ENCODE peak calls at places on chromosomes 6 and 20, in seven cellular contexts. One of them, this sample, is unnamed.

GRCh38 chr6:25959890-25960531 is 2.6 kb upstream of the TRIM38 start:
- DNase-seq in astrocyte of the cerebellum: no peak
- DNase-seq in heart left ventricle: no peak
- DNase-seq in heart right ventricle: no peak
- DNase-seq in GM23248: peak; percentile 59
- DNase-seq in hepatocyte: no peak
- DNase-seq in CD8-positive, alpha-beta memory T cell: no peak
- DNase-seq in this sample: no peak

GRCh38 chr20:52201395-52201794 is 9.8 kb upstream of the ZFP64 start:
- DNase-seq in astrocyte of the cerebellum: no peak
- DNase-seq in heart left ventricle: no peak
- DNase-seq in heart right ventricle: no peak
- DNase-seq in GM23248: no peak
- DNase-seq in hepatocyte: no peak
- DNase-seq in CD8-positive, alpha-beta memory T cell: no peak
- DNase-seq in this sample: no peak

GRCh38 chr6:39824030-39824926 is 32.1 kb downstream of the DAAM2 start:
- DNase-seq in astrocyte of the cerebellum: no peak
- DNase-seq in heart left ventricle: peak; percentile 36
- DNase-seq in heart right ventricle: no peak
- DNase-seq in GM23248: no peak
- DNase-seq in hepatocyte: no peak
- DNase-seq in CD8-positive, alpha-beta memory T cell: no peak
- DNase-seq in this sample: peak; percentile 79

GRCh38 chr6:5208039-5208438 is 52.7 kb downstream of the LYRM4 start:
- DNase-seq in astrocyte of the cerebellum: no peak
- DNase-seq in heart left ventricle: no peak
- DNase-seq in heart right ventricle: no peak
- DNase-seq in GM23248: peak; percentile 56
- DNase-seq in hepatocyte: no peak
- DNase-seq in CD8-positive, alpha-beta memory T cell: no peak
- DNase-seq in this sample: no peak

GRCh38 chr6:159761135-159761872 is 541 bp upstream of the ACAT2 start:
- DNase-seq in astrocyte of the cerebellum: no peak
- DNase-seq in heart left ventricle: peak; percentile 33
- DNase-seq in heart right ventricle: peak; percentile 15
- DNase-seq in GM23248: peak; percentile 61
- DNase-seq in hepatocyte: peak; percentile 49
- DNase-seq in CD8-positive, alpha-beta memory T cell: no peak
- DNase-seq in this sample: peak; percentile 79

GRCh38 chr6:167091149-167092107 is 31.5 kb upstream of the CCR6 start:
- DNase-seq in astrocyte of the cerebellum: no peak
- DNase-seq in heart left ventricle: peak; percentile 33
- DNase-seq in heart right ventricle: no peak
- DNase-seq in GM23248: no peak
- DNase-seq in hepatocyte: no peak
- DNase-seq in CD8-positive, alpha-beta memory T cell: no peak
- DNase-seq in this sample: no peak

GRCh38 chr6:102732908-102733307 is 1339.4 kb downstream of the GRIK2 start:
- DNase-seq in astrocyte of the cerebellum: no peak
- DNase-seq in heart left ventricle: no peak
- DNase-seq in heart right ventricle: no peak
- DNase-seq in GM23248: peak; percentile 42
- DNase-seq in hepatocyte: no peak
- DNase-seq in CD8-positive, alpha-beta memory T cell: no peak
- DNase-seq in this sample: no peak

GRCh38 chr6:835476-836160 is 142.7 kb upstream of the EXOC2 start:
- DNase-seq in astrocyte of the cerebellum: no peak
- DNase-seq in heart left ventricle: no peak
- DNase-seq in heart right ventricle: peak; percentile 12
- DNase-seq in GM23248: no peak
- DNase-seq in hepatocyte: no peak
- DNase-seq in CD8-positive, alpha-beta memory T cell: no peak
- DNase-seq in this sample: no peak

GRCh38 chr6:88422831-88423230 is 256.7 kb upstream of the CNR1 start:
- DNase-seq in astrocyte of the cerebellum: no peak
- DNase-seq in heart left ventricle: no peak
- DNase-seq in heart right ventricle: no peak
- DNase-seq in GM23248: peak; percentile 28
- DNase-seq in hepatocyte: no peak
- DNase-seq in CD8-positive, alpha-beta memory T cell: no peak
- DNase-seq in this sample: peak; percentile 63

GRCh38 chr20:46388201-46388836 is 18.1 kb downstream of the ELMO2 start:
- DNase-seq in astrocyte of the cerebellum: no peak
- DNase-seq in heart left ventricle: no peak
- DNase-seq in heart right ventricle: no peak
- DNase-seq in GM23248: no peak
- DNase-seq in hepatocyte: no peak
- DNase-seq in CD8-positive, alpha-beta memory T cell: no peak
- DNase-seq in this sample: no peak

GRCh38 chr20:35739294-35740163 is 2.5 kb downstream of the RBM39 start:
- DNase-seq in astrocyte of the cerebellum: no peak
- DNase-seq in heart left ventricle: no peak
- DNase-seq in heart right ventricle: no peak
- DNase-seq in GM23248: peak; percentile 82
- DNase-seq in hepatocyte: peak; percentile 19
- DNase-seq in CD8-positive, alpha-beta memory T cell: no peak
- DNase-seq in this sample: peak; percentile 45

DNA sequence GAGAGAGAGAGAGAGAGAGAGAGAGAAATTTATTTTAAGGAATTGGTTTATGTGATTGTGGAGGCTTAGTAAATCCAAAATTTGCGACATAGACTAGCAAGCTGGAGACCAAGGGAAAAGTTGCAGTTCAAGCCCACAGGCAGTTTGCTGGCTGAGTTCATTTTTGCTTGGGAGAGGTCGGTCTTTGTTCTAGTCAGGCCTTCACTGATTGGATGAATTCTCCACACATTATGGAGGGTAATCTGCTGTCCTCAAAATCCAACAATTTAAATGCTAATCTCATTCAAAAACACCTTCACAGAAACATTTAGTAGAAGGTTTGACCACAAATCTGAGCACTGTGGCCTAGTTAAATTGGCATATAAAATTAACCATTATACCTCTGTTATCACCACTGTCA is 439.6 kb downstream of the EPM2A start:
- DNase-seq in astrocyte of the cerebellum: no peak
- DNase-seq in heart left ventricle: no peak
- DNase-seq in heart right ventricle: no peak
- DNase-seq in GM23248: no peak
- DNase-seq in hepatocyte: no peak
- DNase-seq in CD8-positive, alpha-beta memory T cell: no peak
- DNase-seq in this sample: no peak
- H3K4me3 ChIP-seq in astrocyte of the cerebellum: no peak overlapping the region
- H3K4me3 ChIP-seq in heart left ventricle: no peak overlapping the region
- H3K4me3 ChIP-seq in heart right ventricle: no peak overlapping the region
- H3K4me3 ChIP-seq in GM23248: no peak overlapping the region
- H3K4me3 ChIP-seq in hepatocyte: no peak overlapping the region
- H3K4me3 ChIP-seq in CD8-positive, alpha-beta memory T cell: no peak overlapping the region
- H3K4me3 ChIP-seq in this sample: no peak overlapping the region

DNA sequence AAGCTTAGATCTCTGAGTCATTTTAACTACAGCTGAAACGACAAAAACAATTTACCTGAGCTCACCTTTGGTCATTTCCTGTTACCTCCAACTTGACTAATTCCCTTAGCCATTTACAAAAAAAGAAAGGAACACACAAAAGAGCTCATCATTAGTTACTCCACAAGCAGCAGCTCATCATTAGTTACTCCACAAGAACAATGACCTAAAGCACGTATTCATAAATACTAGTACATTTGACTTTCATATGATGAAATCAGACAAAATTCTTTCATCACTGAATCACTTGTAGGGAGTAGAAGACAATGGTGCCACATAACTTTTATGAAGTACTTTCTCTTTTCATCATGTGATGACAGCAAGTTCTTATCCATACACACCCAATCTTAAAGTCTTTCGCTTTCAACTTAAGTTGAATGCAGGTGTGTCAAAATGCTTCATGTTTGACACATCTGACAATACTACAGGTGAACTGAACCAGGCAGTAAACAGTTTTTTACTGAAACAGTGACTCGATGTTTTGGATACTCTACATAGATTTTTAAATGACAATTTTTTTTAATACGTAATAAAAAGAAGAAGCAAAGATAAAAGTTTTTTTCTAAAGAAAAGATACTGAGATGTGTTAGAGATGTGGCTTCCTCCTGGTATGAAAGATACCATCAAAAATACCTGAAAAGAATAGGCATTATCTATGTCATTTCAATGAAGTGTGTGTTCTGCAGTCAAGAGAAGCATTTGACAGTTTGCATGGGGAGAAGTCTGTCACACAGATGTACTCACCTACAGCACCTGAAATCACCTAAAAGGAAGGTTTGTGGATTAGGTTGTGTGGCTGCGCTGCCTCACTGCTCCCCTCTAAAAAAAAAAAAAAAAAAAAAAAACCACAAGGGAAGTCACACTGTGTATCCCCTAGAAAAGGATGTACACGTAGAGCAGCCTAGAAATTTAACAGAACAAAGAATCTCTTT is 109.1 kb downstream of the PRDM1 start:
- DNase-seq in astrocyte of the cerebellum: no peak
- DNase-seq in heart left ventricle: no peak
- DNase-seq in heart right ventricle: no peak
- DNase-seq in GM23248: peak; percentile 71
- DNase-seq in hepatocyte: no peak
- DNase-seq in CD8-positive, alpha-beta memory T cell: peak; percentile 6
- DNase-seq in this sample: no peak
- H3K4me3 ChIP-seq in astrocyte of the cerebellum: no peak overlapping the region
- H3K4me3 ChIP-seq in heart left ventricle: no peak overlapping the region
- H3K4me3 ChIP-seq in heart right ventricle: no peak overlapping the region
- H3K4me3 ChIP-seq in GM23248: no peak overlapping the region
- H3K4me3 ChIP-seq in hepatocyte: no peak overlapping the region
- H3K4me3 ChIP-seq in CD8-positive, alpha-beta memory T cell: peak overlapping the region; percentile 27
- H3K4me3 ChIP-seq in this sample: no peak overlapping the region

GRCh38 chr20:54184920-54185626 is 11.3 kb upstream of the CYP24A1 start:
- DNase-seq in astrocyte of the cerebellum: no peak
- DNase-seq in heart left ventricle: no peak
- DNase-seq in heart right ventricle: no peak
- DNase-seq in GM23248: no peak
- DNase-seq in hepatocyte: no peak
- DNase-seq in CD8-positive, alpha-beta memory T cell: no peak
- DNase-seq in this sample: no peak

GRCh38 chr20:54193817-54194216 is 14.1 kb upstream of the PFDN4 start:
- DNase-seq in astrocyte of the cerebellum: no peak
- DNase-seq in heart left ventricle: no peak
- DNase-seq in heart right ventricle: no peak
- DNase-seq in GM23248: no peak
- DNase-seq in hepatocyte: no peak
- DNase-seq in CD8-positive, alpha-beta memory T cell: no peak
- DNase-seq in this sample: no peak

GRCh38 chr20:54189630-54190029 is 15.8 kb upstream of the CYP24A1 start:
- DNase-seq in astrocyte of the cerebellum: no peak
- DNase-seq in heart left ventricle: no peak
- DNase-seq in heart right ventricle: no peak
- DNase-seq in GM23248: peak; percentile 64
- DNase-seq in hepatocyte: no peak
- DNase-seq in CD8-positive, alpha-beta memory T cell: no peak
- DNase-seq in this sample: no peak

GRCh38 chr20:54190200-54190599 is 16.4 kb upstream of the CYP24A1 start:
- DNase-seq in astrocyte of the cerebellum: no peak
- DNase-seq in heart left ventricle: no peak
- DNase-seq in heart right ventricle: no peak
- DNase-seq in GM23248: no peak
- DNase-seq in hepatocyte: no peak
- DNase-seq in CD8-positive, alpha-beta memory T cell: no peak
- DNase-seq in this sample: no peak

DNA sequence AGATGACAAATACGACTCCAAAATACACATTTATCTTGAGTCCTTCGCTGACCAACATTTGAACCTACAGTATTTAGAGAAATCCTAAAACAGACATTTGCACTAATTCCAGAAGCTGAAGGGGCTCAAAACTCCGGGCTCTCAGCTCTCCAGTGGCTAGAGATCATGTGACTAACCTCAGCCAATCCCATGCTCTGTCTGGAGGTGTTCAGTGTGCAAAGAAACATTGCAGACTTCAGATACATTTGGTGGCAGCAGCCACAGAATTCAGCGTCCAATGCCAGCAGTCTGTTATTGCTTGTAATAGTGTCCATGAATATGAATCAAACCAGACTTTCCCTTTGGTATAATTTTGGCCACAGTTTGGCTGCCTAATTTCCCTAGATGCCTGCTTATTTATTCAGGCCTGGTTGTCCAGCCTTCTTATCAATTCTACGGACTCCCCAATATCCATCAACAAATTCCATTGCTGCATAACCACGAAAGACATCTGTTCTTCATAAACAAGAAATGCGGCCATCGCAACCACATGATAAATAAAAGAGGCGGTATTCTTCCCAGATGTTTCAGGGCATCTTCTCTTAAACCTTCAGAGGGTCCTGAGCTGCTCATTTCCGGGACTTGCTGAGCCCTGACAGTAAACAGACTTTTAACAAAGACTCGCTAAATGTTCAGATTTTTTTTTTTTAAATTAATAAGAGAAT is 14.5 kb upstream of the CYP24A1 start:
- DNase-seq in astrocyte of the cerebellum: no peak
- DNase-seq in heart left ventricle: no peak
- DNase-seq in heart right ventricle: no peak
- DNase-seq in GM23248: no peak
- DNase-seq in hepatocyte: no peak
- DNase-seq in CD8-positive, alpha-beta memory T cell: no peak
- DNase-seq in this sample: no peak
- H3K4me3 ChIP-seq in astrocyte of the cerebellum: no peak overlapping the region
- H3K4me3 ChIP-seq in heart left ventricle: no peak overlapping the region
- H3K4me3 ChIP-seq in heart right ventricle: no peak overlapping the region
- H3K4me3 ChIP-seq in GM23248: no peak overlapping the region
- H3K4me3 ChIP-seq in hepatocyte: no peak overlapping the region
- H3K4me3 ChIP-seq in CD8-positive, alpha-beta memory T cell: no peak overlapping the region
- H3K4me3 ChIP-seq in this sample: no peak overlapping the region

DNA sequence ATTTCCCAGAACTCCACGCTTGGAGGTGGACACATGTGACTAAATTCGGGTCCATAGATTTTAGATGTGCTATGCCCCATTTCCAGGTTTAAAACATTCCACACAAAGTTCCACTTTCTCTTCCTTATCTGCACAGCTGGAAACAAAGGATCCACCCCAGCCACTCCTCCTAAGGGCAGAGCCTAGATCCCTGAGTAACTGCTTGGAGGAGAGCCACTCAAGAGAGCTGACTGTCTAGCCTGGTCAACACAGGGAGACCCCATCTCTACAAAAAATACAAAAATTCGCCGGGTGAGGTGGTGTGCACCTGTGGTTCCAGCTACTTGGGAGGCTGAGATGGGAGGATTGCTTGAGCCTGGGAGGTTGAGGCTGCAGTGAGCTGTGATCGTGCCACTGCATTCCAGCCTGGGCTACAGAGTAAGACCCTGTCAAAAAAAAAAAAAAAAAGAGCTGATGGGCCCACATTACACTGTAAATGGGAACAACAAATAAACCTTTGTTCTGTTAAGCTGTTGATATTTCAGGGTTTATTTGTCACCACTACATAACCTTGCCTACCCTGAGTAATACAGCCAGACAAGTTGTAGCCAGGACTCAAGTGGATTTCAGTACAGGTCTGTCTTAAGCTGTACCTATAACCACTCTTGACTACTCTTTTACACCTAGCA is 25.8 kb upstream of the SNRPC start:
- DNase-seq in astrocyte of the cerebellum: no peak
- DNase-seq in heart left ventricle: no peak
- DNase-seq in heart right ventricle: no peak
- DNase-seq in GM23248: no peak
- DNase-seq in hepatocyte: no peak
- DNase-seq in CD8-positive, alpha-beta memory T cell: no peak
- DNase-seq in this sample: no peak
- H3K4me3 ChIP-seq in astrocyte of the cerebellum: no peak overlapping the region
- H3K4me3 ChIP-seq in heart left ventricle: no peak overlapping the region
- H3K4me3 ChIP-seq in heart right ventricle: no peak overlapping the region
- H3K4me3 ChIP-seq in GM23248: no peak overlapping the region
- H3K4me3 ChIP-seq in hepatocyte: no peak overlapping the region
- H3K4me3 ChIP-seq in CD8-positive, alpha-beta memory T cell: no peak overlapping the region
- H3K4me3 ChIP-seq in this sample: no peak overlapping the region

GRCh38 chr20:8635837-8636236 is 433.1 kb upstream of the PLCB4 start:
- DNase-seq in astrocyte of the cerebellum: no peak
- DNase-seq in heart left ventricle: no peak
- DNase-seq in heart right ventricle: no peak
- DNase-seq in GM23248: no peak
- DNase-seq in hepatocyte: no peak
- DNase-seq in CD8-positive, alpha-beta memory T cell: no peak
- DNase-seq in this sample: no peak
- H3K4me3 ChIP-seq in astrocyte of the cerebellum: no peak overlapping the region
- H3K4me3 ChIP-seq in heart left ventricle: no peak overlapping the region
- H3K4me3 ChIP-seq in heart right ventricle: no peak overlapping the region
- H3K4me3 ChIP-seq in GM23248: no peak overlapping the region
- H3K4me3 ChIP-seq in hepatocyte: no peak overlapping the region
- H3K4me3 ChIP-seq in CD8-positive, alpha-beta memory T cell: no peak overlapping the region
- H3K4me3 ChIP-seq in this sample: no peak overlapping the region

This sample was measured in endodermal cell.